ENCODE peak calls at places on chromosome 2, in seven cellular contexts. T, N, Q, H, B, I and U are unnamed samples.

GRCh38 chr2:69616755-69617154 is 26.8 kb downstream of the AAK1 start:
- DNase-seq in T (no peak), N (no peak), Q (peak), H (no peak), B (peak), I (peak), U (no peak)

GRCh38 chr2:216495656-216496055 is 3.0 kb upstream of the RPL37A start:
- DNase-seq in T (no peak), N (no peak), Q (no peak), H (no peak), B (no peak), I (no peak), U (no peak)

GRCh38 chr2:102070058-102070642 is 72.4 kb upstream of the IL1R1 start:
- DNase-seq in T (no peak), N (no peak), Q (no peak), H (no peak), B (no peak), I (no peak), U (no peak)

GRCh38 chr2:222518570-222519381 is 94.4 kb downstream of the SGPP2 start:
- DNase-seq in T (no peak), N (no peak), Q (no peak), H (no peak), B (no peak), I (no peak), U (no peak)

GRCh38 chr2:142975239-142975638 is 97.8 kb downstream of the KYNU start:
- DNase-seq in T (no peak), N (no peak), Q (no peak), H (no peak), B (no peak), I (no peak), U (no peak)

GRCh38 chr2:168316073-168316440 is 68.7 kb upstream of the STK39 start:
- DNase-seq in T (no peak), N (no peak), Q (no peak), H (no peak), B (no peak), I (no peak), U (no peak)

GRCh38 chr2:226673314-226673723 is 126.3 kb downstream of the IRS1 start:
- DNase-seq in T (no peak), N (no peak), Q (peak), H (no peak), B (no peak), I (no peak), U (no peak)

GRCh38 chr2:128185576-128185975 is 94.6 kb downstream of the UGGT1 start:
- DNase-seq in T (no peak), N (no peak), Q (no peak), H (no peak), B (no peak), I (no peak), U (no peak)

GRCh38 chr2:205722538-205722878 is 40.2 kb downstream of the NRP2 start:
- DNase-seq in T (no peak), N (no peak), Q (no peak), H (no peak), B (no peak), I (no peak), U (no peak)

GRCh38 chr2:68811364-68811763 is 59.8 kb downstream of the BMP10 start:
- DNase-seq in T (no peak), N (no peak), Q (no peak), H (no peak), B (no peak), I (no peak), U (no peak)

GRCh38 chr2:219406861-219407230 is 11.3 kb upstream of the DES start:
- DNase-seq in T (no peak), N (no peak), Q (no peak), H (no peak), B (no peak), I (no peak), U (no peak)

GRCh38 chr2:24919100-24919976 is 699 bp downstream of the ADCY3 start:
- DNase-seq in T (no peak), N (peak), Q (peak), H (no peak), B (peak), I (peak), U (no peak)

GRCh38 chr2:26185954-26186353 is 13.1 kb downstream of the GAREM2 start:
- DNase-seq in T (no peak), N (no peak), Q (no peak), H (no peak), B (no peak), I (no peak), U (no peak)